ENCODE peak calls at places on chromosomes 1 and 21, in ten cellular contexts. Q is HCT116; G is psoas muscle; N is mammary epithelial cell; A is left lung; I is small intestine; B is CD8-positive, alpha-beta T cell; J is thoracic aorta; R is colonic mucosa; M is stomach. U is an unnamed sample.

GRCh38 chr1:157992031-157992568 is 1.3 kb upstream of the KIRREL1 start:
- DNase-seq in Q (no peak), G (peak; percentile 65), N (peak; percentile 55), A (peak; percentile 46), I (peak; percentile 58), B (peak; percentile 40), J (no peak), R (peak; percentile 74), M (peak; percentile 58), U (no peak)

GRCh38 chr1:147241955-147242448 is 482 bp upstream of the CHD1L start:
- DNase-seq in Q (no peak), G (no peak), N (no peak), A (no peak), I (no peak), B (no peak), J (no peak), R (no peak), M (no peak), U (no peak)

GRCh38 chr1:235972316-235973090 is 92.4 kb downstream of the NID1 start:
- DNase-seq in Q (no peak), G (no peak), N (peak; percentile 24), A (no peak), I (no peak), B (no peak), J (no peak), R (no peak), M (no peak), U (no peak)

GRCh38 chr1:33055210-33055991 is 18.7 kb upstream of the AK2 start:
- DNase-seq in Q (peak; percentile 90), G (peak; percentile 79), N (peak; percentile 64), A (peak; percentile 66), I (peak; percentile 86), B (no peak), J (peak; percentile 24), R (peak; percentile 78), M (peak; percentile 59), U (no peak)

GRCh38 chr21:43890042-43890441 is 25.0 kb downstream of the AGPAT3 start:
- DNase-seq in Q (no peak), G (no peak), N (no peak), A (no peak), I (no peak), B (no peak), J (no peak), R (no peak), M (no peak), U (no peak)

GRCh38 chr21:41613421-41613998 is 105.6 kb upstream of the TMPRSS2 start:
- DNase-seq in Q (no peak), G (no peak), N (no peak), A (no peak), I (no peak), B (no peak), J (no peak), R (no peak), M (no peak), U (no peak)

GRCh38 chr1:235067396-235068154 is 61.1 kb downstream of the TOMM20 start:
- DNase-seq in Q (peak; percentile 94), G (peak; percentile 90), N (peak; percentile 100), A (peak; percentile 89), I (peak; percentile 99), B (no peak), J (peak; percentile 70), R (peak; percentile 90), M (peak; percentile 83), U (no peak)

GRCh38 chr1:114336360-114336759 is 174.6 kb downstream of the TRIM33 start:
- DNase-seq in Q (no peak), G (no peak), N (peak; percentile 44), A (no peak), I (no peak), B (no peak), J (no peak), R (no peak), M (no peak), U (no peak)

GRCh38 chr1:58324551-58324950 is 222.0 kb downstream of the OMA1 start:
- DNase-seq in Q (no peak), G (no peak), N (no peak), A (no peak), I (no peak), B (no peak), J (no peak), R (no peak), M (no peak), U (no peak)

GRCh38 chr1:68506386-68506785 is 9.5 kb upstream of the DEPDC1 start:
- DNase-seq in Q (no peak), G (no peak), N (peak; percentile 56), A (no peak), I (no peak), B (no peak), J (no peak), R (no peak), M (no peak), U (no peak)

GRCh38 chr1:6275826-6276764 is 15.2 kb upstream of the GPR153 start:
- DNase-seq in Q (no peak), G (peak; percentile 60), N (no peak), A (no peak), I (no peak), B (no peak), J (no peak), R (peak; percentile 46), M (no peak), U (no peak)

GRCh38 chr1:46131727-46132528 is 501 bp downstream of the PIK3R3 start:
- DNase-seq in Q (no peak), G (no peak), N (peak; percentile 37), A (peak; percentile 41), I (peak; percentile 63), B (peak; percentile 26), J (no peak), R (peak; percentile 47), M (peak; percentile 38), U (no peak)

GRCh38 chr1:165650981-165651625 is 20.1 kb downstream of the MGST3 start:
- DNase-seq in Q (no peak), G (no peak), N (no peak), A (no peak), I (no peak), B (no peak), J (no peak), R (no peak), M (no peak), U (no peak)

GRCh38 chr1:79945391-79945790 is 938.9 kb upstream of the ADGRL4 start:
- DNase-seq in Q (no peak), G (no peak), N (no peak), A (no peak), I (no peak), B (no peak), J (no peak), R (no peak), M (no peak), U (no peak)

GRCh38 chr1:61241411-61241838 is 159.1 kb downstream of the NFIA start:
- DNase-seq in Q (no peak), G (peak; percentile 86), N (no peak), A (no peak), I (no peak), B (no peak), J (no peak), R (peak; percentile 65), M (no peak), U (no peak)

GRCh38 chr1:34928865-34929496 is 469 bp downstream of the DLGAP3 start:
- DNase-seq in Q (no peak), G (no peak), N (no peak), A (no peak), I (no peak), B (no peak), J (no peak), R (peak; percentile 4), M (no peak), U (no peak)

GRCh38 chr1:5837976-5838653 is 154.1 kb downstream of the NPHP4 start:
- DNase-seq in Q (no peak), G (no peak), N (no peak), A (no peak), I (no peak), B (no peak), J (no peak), R (no peak), M (no peak), U (no peak)

GRCh38 chr1:111221276-111221632 is 6.3 kb upstream of the CHI3L2 start:
- DNase-seq in Q (no peak), G (no peak), N (no peak), A (no peak), I (no peak), B (no peak), J (no peak), R (no peak), M (no peak), U (no peak)
- H3K4me3 ChIP-seq in Q (no peak overlapping the region), G (no peak overlapping the region), N (no peak overlapping the region), A (no peak overlapping the region), I (no peak overlapping the region), B (peak overlapping the region; percentile 42), J (no peak overlapping the region), R (no peak overlapping the region), M (no peak overlapping the region), U (no peak overlapping the region)

GRCh38 chr1:109963864-109964263 is 20.7 kb upstream of the AHCYL1 start:
- DNase-seq in Q (no peak), G (no peak), N (peak; percentile 63), A (no peak), I (no peak), B (no peak), J (no peak), R (no peak), M (no peak), U (no peak)
- H3K27me3 ChIP-seq in Q (no peaks in the 10 kb centered on the region), G (no peaks in the 10 kb centered on the region), N (no peaks in the 10 kb centered on the region), A (no peaks in the 10 kb centered on the region), I (no peaks in the 10 kb centered on the region), B (no peaks in the 10 kb centered on the region), J (no peaks in the 10 kb centered on the region), R (no peaks in the 10 kb centered on the region), M (no peaks in the 10 kb centered on the region), U (no peaks in the 10 kb centered on the region)

GRCh38 chr1:153633747-153634665 is at the start of gene CHTOP:
- DNase-seq in Q (peak; percentile 98), G (peak; percentile 96), N (peak; percentile 96), A (peak; percentile 98), I (peak; percentile 99), B (peak; percentile 97), J (peak; percentile 94), R (peak; percentile 99), M (peak; percentile 99), U (peak; percentile 91)
- H3K4me1 ChIP-seq in Q (peaks cover 22% of the 10 kb centered on the region), G (peaks cover 61% of the 10 kb centered on the region), N (peaks cover 9% of the 10 kb centered on the region), A (peaks cover 39% of the 10 kb centered on the region), I (peaks cover 7% of the 10 kb centered on the region), B (peaks cover 19% of the 10 kb centered on the region), J (peaks cover 43% of the 10 kb centered on the region), R (peaks cover 9% of the 10 kb centered on the region), M (peaks cover 63% of the 10 kb centered on the region), U (peaks cover 7% of the 10 kb centered on the region)

GRCh38 chr1:161013104-161013590 is 7.8 kb downstream of the F11R start:
- DNase-seq in Q (no peak), G (no peak), N (peak; percentile 34), A (peak; percentile 44), I (no peak), B (no peak), J (no peak), R (no peak), M (no peak), U (no peak)

GRCh38 chr1:161012420-161012819 is 8.5 kb downstream of the F11R start:
- DNase-seq in Q (no peak), G (no peak), N (no peak), A (no peak), I (no peak), B (no peak), J (no peak), R (no peak), M (no peak), U (no peak)

GRCh38 chr1:161009602-161010211 is 11.2 kb downstream of the F11R start:
- DNase-seq in Q (no peak), G (no peak), N (no peak), A (no peak), I (no peak), B (no peak), J (no peak), R (no peak), M (no peak), U (no peak)

GRCh38 chr1:161017756-161018630 is 3.0 kb downstream of the F11R start:
- DNase-seq in Q (no peak), G (no peak), N (no peak), A (no peak), I (no peak), B (no peak), J (no peak), R (no peak), M (no peak), U (no peak)

GRCh38 chr1:161013591-161014513 is 7.1 kb downstream of the F11R start:
- DNase-seq in Q (no peak), G (peak; percentile 71), N (peak; percentile 97), A (peak; percentile 92), I (peak; percentile 100), B (peak; percentile 70), J (peak; percentile 52), R (peak; percentile 94), M (peak; percentile 89), U (peak; percentile 27)
- H3K4me3 ChIP-seq in Q (no peak overlapping the region), G (peak overlapping the region; percentile 36), N (peak overlapping the region; percentile 10), A (peak overlapping the region; percentile 25), I (peak overlapping the region; percentile 37), B (peak overlapping the region; percentile 51), J (peak overlapping the region; percentile 28), R (peak overlapping the region; percentile 12), M (peak overlapping the region; percentile 16), U (peak overlapping the region; percentile 24)